ENCODE peak calls at places on chromosomes 6 and 20, in nine cellular contexts. A is HS-27A, M is HFFc6, Q is Kasumi-1, E is nephron progenitor cell, R is endothelial cell, V is posterior cingulate gyrus, J is HuH-7.5, P is mucosa of gallbladder. Z is an unnamed sample.

GRCh38 chr20:18679020-18679419 is 91.2 kb downstream of the DTD1 start:
- DNase-seq in A (no peak), M (peak; percentile 35), Q (no peak), E (no peak), R (no peak), V (no peak), J (no peak), P (no peak), Z (no peak)

GRCh38 chr6:148217921-148218320 is 124.7 kb upstream of the SASH1 start:
- DNase-seq in A (no peak), M (no peak), Q (no peak), E (no peak), R (no peak), V (no peak), J (no peak), P (no peak), Z (no peak)

GRCh38 chr6:16690244-16691142 is 70.8 kb downstream of the ATXN1 start:
- DNase-seq in A (no peak), M (no peak), Q (no peak), E (no peak), R (no peak), V (no peak), J (no peak), P (no peak), Z (no peak)

GRCh38 chr6:83071707-83072106 is 4.2 kb downstream of the DOP1A start:
- DNase-seq in A (no peak), M (no peak), Q (no peak), E (no peak), R (no peak), V (no peak), J (no peak), P (no peak), Z (no peak)

GRCh38 chr6:168778201-168778600 is 337.2 kb downstream of the SMOC2 start:
- DNase-seq in A (no peak), M (no peak), Q (no peak), E (no peak), R (no peak), V (no peak), J (no peak), P (peak; percentile 48), Z (no peak)

GRCh38 chr6:5817869-5818268 is 188.9 kb downstream of the NRN1 start:
- DNase-seq in A (no peak), M (no peak), Q (no peak), E (no peak), R (no peak), V (no peak), J (no peak), P (no peak), Z (no peak)

GRCh38 chr20:1241456-1241855 is 15.6 kb downstream of the RAD21L1 start:
- DNase-seq in A (no peak), M (no peak), Q (no peak), E (no peak), R (peak; percentile 9), V (no peak), J (no peak), P (no peak), Z (no peak)

GRCh38 chr6:110287462-110288341 is 70.4 kb downstream of the METTL24 start:
- DNase-seq in A (no peak), M (no peak), Q (no peak), E (no peak), R (no peak), V (no peak), J (no peak), P (peak; percentile 50), Z (no peak)

GRCh38 chr20:2236266-2236665 is 59.5 kb upstream of the TGM3 start:
- DNase-seq in A (no peak), M (peak; percentile 41), Q (no peak), E (no peak), R (no peak), V (no peak), J (no peak), P (no peak), Z (no peak)

GRCh38 chr20:43909211-43909610 is 5.4 kb upstream of the TOX2 start:
- DNase-seq in A (no peak), M (no peak), Q (no peak), E (no peak), R (no peak), V (no peak), J (no peak), P (no peak), Z (no peak)

GRCh38 chr20:46631212-46631869 is 19.9 kb downstream of the SLC13A3 start:
- DNase-seq in A (no peak), M (no peak), Q (peak; percentile 0), E (no peak), R (no peak), V (no peak), J (no peak), P (peak; percentile 49), Z (no peak)

GRCh38 chr6:7732219-7732618 is 6.3 kb downstream of the BMP6 start:
- DNase-seq in A (no peak), M (no peak), Q (peak; percentile 11), E (no peak), R (no peak), V (no peak), J (no peak), P (no peak), Z (no peak)

GRCh38 chr20:38991814-38992593 is 29.9 kb downstream of the DHX35 start:
- DNase-seq in A (no peak), M (no peak), Q (no peak), E (no peak), R (no peak), V (no peak), J (no peak), P (no peak), Z (no peak)

GRCh38 chr20:1150218-1150617 is 31.8 kb downstream of the PSMF1 start:
- DNase-seq in A (no peak), M (no peak), Q (no peak), E (no peak), R (no peak), V (no peak), J (peak; percentile 27), P (no peak), Z (no peak)

GRCh38 chr6:32796848-32797776 is 19.7 kb downstream of the HLA-DOB start:
- DNase-seq in A (no peak), M (peak; percentile 24), Q (peak; percentile 72), E (peak; percentile 89), R (peak; percentile 73), V (peak; percentile 78), J (peak; percentile 9), P (peak; percentile 78), Z (no peak)

GRCh38 chr20:43138061-43138860 is 51.4 kb downstream of the PTPRT start:
- DNase-seq in A (no peak), M (no peak), Q (no peak), E (no peak), R (no peak), V (no peak), J (no peak), P (peak; percentile 30), Z (no peak)

GRCh38 chr20:58604410-58604881 is 46.6 kb upstream of the STX16 start:
- DNase-seq in A (no peak), M (peak; percentile 22), Q (no peak), E (no peak), R (no peak), V (no peak), J (no peak), P (peak; percentile 25), Z (no peak)

GRCh38 chr6:8859501-8859900 is 424.2 kb upstream of the SLC35B3 start:
- DNase-seq in A (no peak), M (no peak), Q (no peak), E (no peak), R (no peak), V (no peak), J (no peak), P (no peak), Z (no peak)

GRCh38 chr6:21219241-21219640 is 374.3 kb upstream of the SOX4 start:
- DNase-seq in A (no peak), M (no peak), Q (no peak), E (no peak), R (no peak), V (no peak), J (no peak), P (no peak), Z (no peak)

GRCh38 chr6:143328885-143329284 is 121.6 kb downstream of the ADAT2 start:
- DNase-seq in A (no peak), M (peak; percentile 52), Q (no peak), E (no peak), R (no peak), V (no peak), J (no peak), P (no peak), Z (no peak)

Z was measured in GM04503.